ENCODE peak calls at places on chromosomes 16 and 17, in nine cellular contexts. D, R, H, V, J, E, X, Q and A are unnamed samples.

GRCh38 chr16:57123216-57123968 is 31.0 kb downstream of the CPNE2 start:
- DNase-seq in D (no peak), R (no peak), H (no peak), V (peak), J (no peak), E (no peak), X (no peak), Q (peak), A (no peak)

GRCh38 chr16:85712841-85713240 is 24.1 kb upstream of the GINS2 start:
- DNase-seq in D (no peak), R (no peak), H (no peak), V (no peak), J (no peak), E (no peak), X (no peak), Q (no peak), A (no peak)

GRCh38 chr16:84484579-84485254 is 19.7 kb downstream of the MEAK7 start:
- DNase-seq in D (peak), R (peak), H (peak), V (peak), J (peak), E (peak), X (no peak), Q (peak), A (no peak)

GRCh38 chr17:40564195-40564882 is 933 bp downstream of the CCR7 start:
- DNase-seq in D (no peak), R (no peak), H (no peak), V (no peak), J (no peak), E (no peak), X (no peak), Q (no peak), A (peak)

GRCh38 chr16:61366006-61366405 is 670.2 kb downstream of the CDH8 start:
- DNase-seq in D (no peak), R (no peak), H (no peak), V (no peak), J (no peak), E (no peak), X (no peak), Q (no peak), A (no peak)

GRCh38 chr16:27208809-27209208 is 5.5 kb downstream of the KDM8 start:
- DNase-seq in D (no peak), R (no peak), H (no peak), V (no peak), J (peak), E (no peak), X (peak), Q (no peak), A (no peak)

GRCh38 chr17:56629450-56630187 is 36.1 kb downstream of the NOG start:
- DNase-seq in D (no peak), R (peak), H (peak), V (peak), J (peak), E (peak), X (no peak), Q (peak), A (peak)

GRCh38 chr17:50708050-50709000 is 611 bp upstream of the ANKRD40 start:
- DNase-seq in D (no peak), R (no peak), H (peak), V (no peak), J (peak), E (no peak), X (no peak), Q (no peak), A (no peak)

GRCh38 chr16:23317266-23317661 is 15.2 kb downstream of the SCNN1B start:
- DNase-seq in D (no peak), R (no peak), H (no peak), V (no peak), J (no peak), E (no peak), X (no peak), Q (no peak), A (no peak)

GRCh38 chr16:78925071-78925714 is 675.3 kb downstream of the MAF start:
- DNase-seq in D (no peak), R (no peak), H (no peak), V (no peak), J (no peak), E (peak), X (no peak), Q (no peak), A (peak)
- TF ChIP-seq CTCF in D (no peak), R (peak), H (no peak), V (no peak), J (no peak), E (peak), X (peak), Q (peak), A (peak)

GRCh38 chr17:27888945-27889344 is 4.2 kb downstream of the LYRM9 start:
- DNase-seq in D (no peak), R (no peak), H (no peak), V (peak), J (no peak), E (no peak), X (peak), Q (peak), A (no peak)
- TF ChIP-seq CTCF in D (no peak), R (no peak), H (no peak), V (no peak), J (no peak), E (no peak), X (no peak), Q (no peak), A (no peak)

DNA sequence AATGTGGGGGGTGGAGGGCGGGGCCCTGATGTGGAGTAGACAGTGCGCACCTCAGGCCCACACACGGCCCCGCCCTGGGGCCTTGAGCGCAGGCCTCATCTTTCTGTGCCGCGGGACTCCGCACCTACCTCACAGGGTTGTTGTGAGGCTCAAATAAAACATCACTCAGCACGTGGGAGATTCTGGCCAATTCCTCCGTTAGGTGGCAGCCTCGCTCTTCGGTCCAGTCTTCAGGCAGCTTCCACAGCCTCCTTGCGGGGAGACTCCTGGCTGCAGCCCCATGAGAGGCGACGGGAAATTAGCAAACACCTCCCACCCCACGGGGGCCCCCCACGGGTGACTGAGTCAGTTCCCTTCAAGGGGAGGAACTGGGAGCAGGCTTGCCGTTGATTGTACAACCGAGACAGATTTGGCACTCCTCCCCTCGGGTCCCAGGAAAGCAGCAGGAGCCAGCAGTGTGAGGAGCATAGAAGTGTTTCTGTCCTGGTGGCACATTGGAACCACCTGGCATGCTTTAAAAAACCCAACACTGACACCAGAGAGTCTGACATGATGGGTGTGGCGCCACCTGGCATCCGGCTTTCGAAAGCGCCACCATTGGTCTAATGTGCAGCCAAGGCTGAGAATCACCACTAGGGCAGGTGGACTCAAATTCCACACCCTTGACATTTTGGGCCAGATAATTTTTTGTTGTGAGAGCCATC is 7.6 kb downstream of the MRM1 start:
- DNase-seq in D (peak), R (peak), H (peak), V (peak), J (peak), E (no peak), X (no peak), Q (peak), A (no peak)
- TF ChIP-seq CTCF in D (peak), R (peak), H (peak), V (peak), J (peak), E (peak), X (peak), Q (peak), A (peak)

GRCh38 chr16:81730090-81731051 is 48.7 kb upstream of the PLCG2 start:
- DNase-seq in D (peak), R (peak), H (peak), V (peak), J (peak), E (peak), X (peak), Q (peak), A (peak)
- TF ChIP-seq CTCF in D (peak), R (peak), H (peak), V (peak), J (peak), E (peak), X (peak), Q (peak), A (peak)

DNA sequence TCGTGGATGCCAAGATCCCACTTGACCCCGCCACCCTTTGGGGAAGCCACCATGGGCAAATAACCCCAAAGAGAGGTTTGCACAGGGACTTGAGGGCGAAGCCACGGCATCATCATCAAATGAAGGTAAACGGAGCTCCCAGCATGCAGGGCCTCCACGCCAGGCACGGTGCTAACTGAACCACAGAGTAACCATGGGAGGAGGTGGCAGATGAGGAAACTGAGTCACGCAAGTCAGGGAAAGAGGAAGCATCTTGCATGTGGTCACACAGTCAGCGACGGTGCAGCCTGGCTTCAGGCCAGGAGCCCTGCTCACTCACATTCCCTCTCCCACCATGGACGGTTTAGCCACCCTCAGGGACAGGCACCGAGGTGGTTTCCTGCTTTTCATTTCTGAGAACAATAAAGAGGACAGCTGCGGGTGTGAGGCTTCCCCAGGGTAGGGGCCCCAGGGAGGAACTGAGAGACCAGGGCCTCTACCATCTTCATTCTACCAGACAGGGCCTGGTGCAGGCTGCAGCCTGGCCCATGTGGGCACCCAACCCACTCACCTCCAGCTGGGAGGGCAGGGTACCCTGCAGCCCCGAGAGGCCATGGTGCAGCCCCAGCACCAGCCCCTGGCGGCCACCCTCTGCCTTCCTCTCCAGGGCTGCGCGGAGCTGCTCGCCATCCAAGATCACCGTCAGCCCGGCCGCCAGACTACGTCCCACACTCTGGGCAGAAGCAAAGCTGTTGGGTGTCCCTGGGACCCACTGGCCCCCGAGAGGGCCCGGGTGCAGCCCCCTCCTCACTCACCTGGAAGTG is 78.3 kb downstream of the RMI2 start:
- DNase-seq in D (no peak), R (no peak), H (no peak), V (no peak), J (no peak), E (no peak), X (no peak), Q (no peak), A (no peak)
- TF ChIP-seq CTCF in D (no peak), R (no peak), H (no peak), V (no peak), J (no peak), E (no peak), X (no peak), Q (no peak), A (no peak)

DNA sequence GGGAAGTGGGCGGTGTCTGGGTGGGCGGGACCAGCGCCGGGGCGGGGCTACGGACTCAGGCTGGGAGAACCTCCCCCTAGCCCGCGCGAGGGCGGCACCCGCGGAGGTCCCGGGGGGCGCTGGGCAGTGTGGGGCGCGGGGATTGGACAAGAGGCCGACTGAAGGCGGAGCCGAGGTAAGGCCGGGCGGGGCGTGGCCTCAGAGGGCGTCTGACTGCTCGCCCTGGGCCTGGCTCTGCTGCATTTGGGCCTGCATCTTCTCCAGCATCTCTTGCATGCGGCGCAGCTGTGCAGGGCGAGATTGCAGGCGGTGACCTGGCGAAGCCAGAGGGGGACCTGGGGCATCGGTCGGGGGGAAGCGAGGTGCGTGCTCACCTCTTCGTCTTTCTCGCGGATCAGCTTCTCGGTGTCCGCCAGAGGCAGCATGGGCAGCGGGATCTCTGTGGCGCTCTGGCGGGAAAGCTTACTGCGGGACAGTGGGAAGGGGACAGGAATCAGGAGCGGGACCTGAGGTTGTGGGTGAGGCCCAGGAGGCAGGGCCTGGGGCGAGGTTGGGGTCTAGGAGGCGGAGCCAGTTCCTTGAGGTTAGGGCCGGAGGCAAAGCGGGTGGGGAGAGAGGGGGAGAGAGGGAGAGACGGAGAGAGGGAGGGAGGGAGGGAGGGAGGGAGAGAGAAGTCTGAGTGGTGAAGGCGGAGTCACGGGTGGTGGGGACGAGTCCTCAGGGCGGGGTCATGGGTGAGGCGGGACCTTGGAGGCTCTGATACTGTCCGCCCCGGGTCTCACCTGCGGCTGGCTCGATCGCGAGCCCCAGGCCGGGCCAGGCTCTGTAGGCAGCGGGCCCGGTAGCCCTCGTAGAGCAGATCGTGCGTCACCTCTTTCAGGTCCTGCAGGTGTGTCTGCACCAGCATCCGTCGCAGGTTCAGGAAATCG is 3.9 kb downstream of the SEPTIN1 start:
- DNase-seq in D (peak), R (peak), H (peak), V (peak), J (peak), E (peak), X (no peak), Q (peak), A (peak)
- TF ChIP-seq CTCF in D (peak), R (peak), H (peak), V (peak), J (peak), E (no peak), X (peak), Q (peak), A (no peak)

GRCh38 chr17:74350486-74350885 is 11.2 kb downstream of the BTBD17 start:
- DNase-seq in D (no peak), R (no peak), H (no peak), V (no peak), J (no peak), E (no peak), X (no peak), Q (no peak), A (no peak)

GRCh38 chr17:74354123-74354522 is 7.5 kb downstream of the BTBD17 start:
- DNase-seq in D (no peak), R (peak), H (no peak), V (no peak), J (no peak), E (peak), X (no peak), Q (no peak), A (peak)

GRCh38 chr17:74349120-74349519 is 12.5 kb downstream of the BTBD17 start:
- DNase-seq in D (no peak), R (no peak), H (no peak), V (no peak), J (no peak), E (no peak), X (no peak), Q (no peak), A (no peak)

GRCh38 chr17:74353446-74354060 is 8.1 kb downstream of the BTBD17 start:
- DNase-seq in D (no peak), R (no peak), H (no peak), V (no peak), J (no peak), E (no peak), X (no peak), Q (no peak), A (no peak)

DNA sequence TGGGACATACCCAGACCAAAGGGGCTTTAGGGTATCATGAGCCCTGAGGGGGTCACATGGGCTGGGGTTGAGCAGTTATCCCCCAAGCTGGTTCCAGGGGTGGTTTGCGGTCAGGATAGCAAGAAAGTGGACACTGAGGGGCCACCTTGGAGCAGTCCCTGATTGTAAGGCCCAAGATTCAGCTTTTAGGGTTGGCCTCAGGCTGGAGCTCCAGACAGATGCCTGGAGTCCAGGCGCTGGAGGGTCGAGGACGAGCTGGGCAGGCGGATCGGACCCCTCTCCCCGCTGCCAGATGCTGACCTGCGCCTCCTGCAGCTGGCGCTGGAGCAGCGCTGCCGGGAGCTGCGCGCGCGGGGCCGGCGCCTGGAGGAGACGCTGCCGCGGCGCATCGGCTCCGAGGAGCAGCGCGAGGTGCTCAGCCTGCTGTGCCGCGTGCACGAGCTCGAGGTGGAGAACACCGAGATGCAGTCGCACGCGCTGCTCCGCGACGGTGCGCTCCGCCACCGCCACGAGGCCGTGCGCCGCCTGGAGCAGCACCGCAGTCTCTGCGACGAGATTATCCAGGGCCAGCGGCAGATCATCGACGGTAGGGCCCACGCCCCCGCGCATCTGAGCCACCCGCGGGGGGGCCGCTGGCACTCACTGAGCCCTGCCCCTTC is 10.0 kb downstream of the BTBD17 start:
- DNase-seq in D (no peak), R (peak), H (no peak), V (no peak), J (no peak), E (no peak), X (no peak), Q (no peak), A (peak)
- TF ChIP-seq CTCF in D (no peak), R (peak), H (no peak), V (no peak), J (no peak), E (peak), X (no peak), Q (no peak), A (no peak)

GRCh38 chr17:72119280-72119962 is 1.4 kb upstream of the SOX9 start:
- DNase-seq in D (no peak), R (no peak), H (no peak), V (no peak), J (peak), E (no peak), X (no peak), Q (no peak), A (no peak)
- TF ChIP-seq CTCF in D (no peak), R (no peak), H (no peak), V (no peak), J (no peak), E (no peak), X (no peak), Q (no peak), A (no peak)

GRCh38 chr16:70681382-70682238 is 4.2 kb downstream of the MTSS2 start:
- DNase-seq in D (no peak), R (no peak), H (no peak), V (no peak), J (no peak), E (no peak), X (no peak), Q (no peak), A (no peak)
- TF ChIP-seq CTCF in D (no peak), R (no peak), H (no peak), V (no peak), J (no peak), E (no peak), X (no peak), Q (no peak), A (no peak)

GRCh38 chr17:73189417-73190099 is 3.3 kb upstream of the COG1 start:
- DNase-seq in D (no peak), R (peak), H (peak), V (peak), J (peak), E (peak), X (no peak), Q (peak), A (no peak)
- TF ChIP-seq CTCF in D (no peak), R (peak), H (peak), V (peak), J (peak), E (peak), X (peak), Q (peak), A (no peak)